ENCODE peak calls at places on chromosomes 2 and 18, in seven cellular contexts. Z, L, N, W, C, P and O are unnamed samples.

GRCh38 chr2:121195036-121195435 is 90.0 kb downstream of the TFCP2L1 start:
- DNase-seq in Z (no peak), L (no peak), N (no peak), W (no peak), C (no peak), P (no peak), O (no peak)

GRCh38 chr2:70003093-70003830 is 41.8 kb upstream of the ASPRV1 start:
- DNase-seq in Z (no peak), L (no peak), N (no peak), W (no peak), C (peak; percentile 42), P (no peak), O (no peak)

GRCh38 chr18:54112356-54112755 is 112.1 kb downstream of the MBD2 start:
- DNase-seq in Z (no peak), L (no peak), N (no peak), W (no peak), C (no peak), P (no peak), O (no peak)

GRCh38 chr2:74715880-74716279 is 61.8 kb downstream of the SEMA4F start:
- DNase-seq in Z (no peak), L (no peak), N (no peak), W (no peak), C (no peak), P (no peak), O (no peak)

GRCh38 chr2:84865181-84865783 is 15.6 kb downstream of the TRABD2A start:
- DNase-seq in Z (no peak), L (no peak), N (no peak), W (peak; percentile 43), C (no peak), P (peak; percentile 31), O (no peak)

GRCh38 chr2:223586261-223586660 is 15.9 kb downstream of the SCG2 start:
- DNase-seq in Z (no peak), L (no peak), N (no peak), W (peak; percentile 88), C (no peak), P (peak; percentile 94), O (peak; percentile 43)

GRCh38 chr18:33957705-33958104 is 267.0 kb downstream of the NOL4 start:
- DNase-seq in Z (no peak), L (no peak), N (no peak), W (no peak), C (no peak), P (no peak), O (no peak)

GRCh38 chr2:98560256-98560771 is 48.0 kb downstream of the COA5 start:
- DNase-seq in Z (no peak), L (no peak), N (no peak), W (peak; percentile 96), C (no peak), P (peak; percentile 79), O (no peak)

GRCh38 chr2:67414867-67415266 is 17.7 kb downstream of the ETAA1 start:
- DNase-seq in Z (no peak), L (no peak), N (no peak), W (no peak), C (no peak), P (no peak), O (no peak)

GRCh38 chr18:48029296-48029986 is 99.0 kb upstream of the SMAD2 start:
- DNase-seq in Z (no peak), L (no peak), N (no peak), W (no peak), C (no peak), P (no peak), O (no peak)

GRCh38 chr2:38750011-38750792 is 959 bp downstream of the SRSF7 start:
- DNase-seq in Z (peak; percentile 9), L (no peak), N (no peak), W (peak; percentile 19), C (no peak), P (no peak), O (peak; percentile 50)

GRCh38 chr2:120551540-120551939 is 184.1 kb upstream of the GLI2 start:
- DNase-seq in Z (no peak), L (no peak), N (no peak), W (peak; percentile 32), C (no peak), P (no peak), O (no peak)

GRCh38 chr2:51454177-51454576 is 422.2 kb upstream of the NRXN1 start:
- DNase-seq in Z (no peak), L (no peak), N (no peak), W (no peak), C (no peak), P (no peak), O (no peak)

GRCh38 chr2:222982010-222982908 is 69.7 kb upstream of the KCNE4 start:
- DNase-seq in Z (peak; percentile 17), L (peak; percentile 93), N (peak; percentile 62), W (peak; percentile 89), C (no peak), P (peak; percentile 92), O (peak; percentile 54)

GRCh38 chr18:24725644-24726043 is 265.2 kb downstream of the HRH4 start:
- DNase-seq in Z (no peak), L (no peak), N (no peak), W (no peak), C (no peak), P (no peak), O (no peak)

DNA sequence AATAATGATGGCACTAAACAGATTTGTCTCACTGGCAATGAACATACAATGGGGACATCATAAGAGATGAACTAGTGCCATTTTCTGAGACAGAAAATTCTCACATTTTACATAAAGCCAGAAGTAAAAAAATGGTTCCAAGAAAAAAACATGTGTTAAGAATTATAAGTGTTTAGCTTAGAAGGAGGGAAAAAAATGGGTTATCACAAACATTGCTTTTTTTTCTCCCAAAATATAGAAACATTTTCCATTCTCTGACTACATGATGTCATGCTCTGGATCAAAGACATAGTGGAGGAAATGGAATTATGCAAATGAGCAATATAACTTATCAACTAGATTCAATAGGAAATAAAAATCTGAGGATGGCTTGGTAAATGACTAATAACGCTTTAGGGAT is 49.8 kb downstream of the SPATS2L start:
- DNase-seq in Z (no peak), L (no peak), N (no peak), W (peak; percentile 53), C (no peak), P (no peak), O (no peak)
- H2BK5ac ChIP-seq in Z (no peak overlapping the region), L (no peak overlapping the region), N (no peak overlapping the region), W (peak overlapping the region; percentile 82), C (peak overlapping the region; percentile 49), P (no peak overlapping the region), O (peak overlapping the region; percentile 98)

GRCh38 chr2:18788590-18788989 is 199.2 kb upstream of the NT5C1B start:
- DNase-seq in Z (no peak), L (no peak), N (no peak), W (peak; percentile 14), C (no peak), P (peak; percentile 83), O (no peak)

GRCh38 chr2:18792226-18792629 is 202.9 kb upstream of the NT5C1B start:
- DNase-seq in Z (no peak), L (no peak), N (no peak), W (no peak), C (no peak), P (peak; percentile 4), O (no peak)

GRCh38 chr2:18792684-18793083 is 203.3 kb upstream of the NT5C1B start:
- DNase-seq in Z (no peak), L (no peak), N (no peak), W (no peak), C (no peak), P (no peak), O (no peak)

GRCh38 chr2:18791172-18791797 is 201.9 kb upstream of the NT5C1B start:
- DNase-seq in Z (no peak), L (no peak), N (no peak), W (peak; percentile 76), C (no peak), P (peak; percentile 64), O (no peak)

GRCh38 chr2:18790465-18791171 is 201.2 kb upstream of the NT5C1B start:
- DNase-seq in Z (no peak), L (no peak), N (no peak), W (no peak), C (no peak), P (peak; percentile 4), O (no peak)
- H2BK5ac ChIP-seq in Z (no peak overlapping the region), L (no peak overlapping the region), N (no peak overlapping the region), W (no peak overlapping the region), C (no peak overlapping the region), P (no peak overlapping the region), O (no peak overlapping the region)

GRCh38 chr2:144479659-144480058 is 40.3 kb downstream of the ZEB2 start:
- DNase-seq in Z (no peak), L (peak; percentile 78), N (peak; percentile 46), W (no peak), C (no peak), P (no peak), O (no peak)

GRCh38 chr2:144477943-144478283 is 42.0 kb downstream of the ZEB2 start:
- DNase-seq in Z (no peak), L (peak; percentile 46), N (no peak), W (peak; percentile 43), C (no peak), P (no peak), O (peak; percentile 11)

GRCh38 chr2:144479138-144479537 is 40.8 kb downstream of the ZEB2 start:
- DNase-seq in Z (no peak), L (peak; percentile 97), N (peak; percentile 68), W (peak; percentile 59), C (no peak), P (no peak), O (no peak)

GRCh38 chr2:144475596-144475995 is 44.3 kb downstream of the ZEB2 start:
- DNase-seq in Z (no peak), L (no peak), N (no peak), W (no peak), C (no peak), P (no peak), O (no peak)

DNA sequence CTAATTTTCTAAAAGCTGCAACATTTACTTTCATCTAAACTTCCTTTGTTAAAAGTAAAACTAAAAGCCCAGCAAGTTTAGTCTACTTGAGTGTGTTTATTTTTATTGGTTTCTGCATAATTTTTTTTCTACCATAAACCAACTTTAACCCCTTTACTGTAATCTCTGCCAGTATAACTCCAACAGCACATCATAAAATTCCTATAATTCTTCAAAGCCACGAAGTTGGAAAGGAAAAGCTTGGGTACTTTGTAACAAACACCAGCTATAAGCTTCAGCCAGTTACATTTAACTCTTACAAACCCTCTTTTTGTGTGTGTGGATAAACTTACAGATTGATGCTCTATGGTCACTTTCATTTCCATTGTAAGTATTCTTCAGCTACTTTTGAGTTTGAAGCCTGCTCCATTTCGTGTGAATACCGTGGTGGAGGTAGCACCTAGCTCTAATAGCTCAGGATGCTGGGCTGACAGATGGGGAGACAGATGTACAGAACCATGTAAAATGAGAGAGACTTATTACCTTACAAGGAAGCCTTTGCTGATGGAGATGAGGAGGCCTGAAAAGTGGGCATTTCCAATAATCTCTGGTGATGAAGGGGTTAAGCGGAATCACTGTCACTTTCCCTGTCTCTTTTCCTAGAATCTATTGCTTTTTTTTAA is 42.5 kb downstream of the ZEB2 start:
- DNase-seq in Z (no peak), L (no peak), N (no peak), W (peak; percentile 74), C (no peak), P (no peak), O (no peak)
- H2BK5ac ChIP-seq in Z (no peak overlapping the region), L (no peak overlapping the region), N (no peak overlapping the region), W (peak overlapping the region; percentile 22), C (no peak overlapping the region), P (no peak overlapping the region), O (no peak overlapping the region)

DNA sequence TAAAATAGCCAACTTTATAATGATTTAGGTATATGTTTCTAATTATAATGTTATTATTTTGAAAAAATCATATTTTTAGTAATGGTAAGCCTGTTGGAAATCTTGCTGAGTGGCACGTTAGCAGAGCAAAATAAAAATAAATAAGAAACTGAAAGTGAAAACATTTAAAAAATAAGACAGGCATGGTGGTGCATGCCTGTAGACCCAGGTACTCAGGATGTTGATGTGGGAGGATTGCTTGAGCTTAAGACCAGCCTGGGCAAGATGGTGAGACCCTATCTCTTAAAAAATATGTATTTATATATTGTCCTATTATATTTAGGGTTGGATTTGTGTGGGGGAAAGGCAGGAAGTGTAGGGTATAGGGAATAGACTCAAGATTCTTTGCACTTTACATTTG is 15.8 kb upstream of the ANKRD12 start:
- DNase-seq in Z (no peak), L (no peak), N (no peak), W (no peak), C (no peak), P (no peak), O (no peak)
- H2BK5ac ChIP-seq in Z (no peak overlapping the region), L (no peak overlapping the region), N (no peak overlapping the region), W (no peak overlapping the region), C (no peak overlapping the region), P (no peak overlapping the region), O (no peak overlapping the region)